ENCODE peak calls at places on chromosomes 7 and 10, in seven cellular contexts. One of them, this sample, is unnamed.

GRCh38 chr7:80530136-80530535 is 18.3 kb upstream of the GNAT3 start:
- DNase-seq in right atrium auricular region: no peak
- DNase-seq in left lung: no peak
- DNase-seq in coronary artery: no peak
- DNase-seq in CD8-positive, alpha-beta T cell: no peak
- DNase-seq in IMR-90: no peak
- DNase-seq in psoas muscle: no peak
- DNase-seq in this sample: no peak

GRCh38 chr10:132946806-132947530 is 4.6 kb upstream of the CFAP46 start:
- DNase-seq in right atrium auricular region: no peak
- DNase-seq in left lung: no peak
- DNase-seq in coronary artery: no peak
- DNase-seq in CD8-positive, alpha-beta T cell: no peak
- DNase-seq in IMR-90: no peak
- DNase-seq in psoas muscle: no peak
- DNase-seq in this sample: no peak

GRCh38 chr7:155380221-155380861 is 77.6 kb upstream of the EN2 start:
- DNase-seq in right atrium auricular region: peak
- DNase-seq in left lung: peak
- DNase-seq in coronary artery: no peak
- DNase-seq in CD8-positive, alpha-beta T cell: peak
- DNase-seq in IMR-90: peak
- DNase-seq in psoas muscle: peak
- DNase-seq in this sample: peak

GRCh38 chr10:105950410-105950809 is 1214.1 kb downstream of the SORCS1 start:
- DNase-seq in right atrium auricular region: no peak
- DNase-seq in left lung: no peak
- DNase-seq in coronary artery: no peak
- DNase-seq in CD8-positive, alpha-beta T cell: no peak
- DNase-seq in IMR-90: peak
- DNase-seq in psoas muscle: peak
- DNase-seq in this sample: peak

GRCh38 chr10:112313911-112314310 is 30.7 kb downstream of the TECTB start:
- DNase-seq in right atrium auricular region: no peak
- DNase-seq in left lung: no peak
- DNase-seq in coronary artery: no peak
- DNase-seq in CD8-positive, alpha-beta T cell: no peak
- DNase-seq in IMR-90: no peak
- DNase-seq in psoas muscle: no peak
- DNase-seq in this sample: no peak

GRCh38 chr7:71604818-71605414 is 473.0 kb downstream of the GALNT17 start:
- DNase-seq in right atrium auricular region: no peak
- DNase-seq in left lung: no peak
- DNase-seq in coronary artery: no peak
- DNase-seq in CD8-positive, alpha-beta T cell: no peak
- DNase-seq in IMR-90: no peak
- DNase-seq in psoas muscle: no peak
- DNase-seq in this sample: no peak

GRCh38 chr7:151623766-151624165 is 104.1 kb upstream of the RHEB start:
- DNase-seq in right atrium auricular region: no peak
- DNase-seq in left lung: no peak
- DNase-seq in coronary artery: no peak
- DNase-seq in CD8-positive, alpha-beta T cell: no peak
- DNase-seq in IMR-90: peak
- DNase-seq in psoas muscle: no peak
- DNase-seq in this sample: peak

GRCh38 chr10:125157473-125157865 is 2.9 kb downstream of the CTBP2 start:
- DNase-seq in right atrium auricular region: no peak
- DNase-seq in left lung: no peak
- DNase-seq in coronary artery: peak
- DNase-seq in CD8-positive, alpha-beta T cell: no peak
- DNase-seq in IMR-90: no peak
- DNase-seq in psoas muscle: no peak
- DNase-seq in this sample: peak

GRCh38 chr7:134458341-134458805 is 527 bp downstream of the AKR1B1 start:
- DNase-seq in right atrium auricular region: no peak
- DNase-seq in left lung: peak
- DNase-seq in coronary artery: peak
- DNase-seq in CD8-positive, alpha-beta T cell: peak
- DNase-seq in IMR-90: peak
- DNase-seq in psoas muscle: peak
- DNase-seq in this sample: peak

GRCh38 chr10:71252195-71252594 is 39.8 kb downstream of the UNC5B start:
- DNase-seq in right atrium auricular region: no peak
- DNase-seq in left lung: no peak
- DNase-seq in coronary artery: no peak
- DNase-seq in CD8-positive, alpha-beta T cell: no peak
- DNase-seq in IMR-90: no peak
- DNase-seq in psoas muscle: no peak
- DNase-seq in this sample: no peak

GRCh38 chr10:71249996-71250395 is 37.6 kb downstream of the UNC5B start:
- DNase-seq in right atrium auricular region: no peak
- DNase-seq in left lung: no peak
- DNase-seq in coronary artery: no peak
- DNase-seq in CD8-positive, alpha-beta T cell: no peak
- DNase-seq in IMR-90: no peak
- DNase-seq in psoas muscle: peak
- DNase-seq in this sample: no peak

GRCh38 chr10:71251319-71251718 is 38.9 kb downstream of the UNC5B start:
- DNase-seq in right atrium auricular region: no peak
- DNase-seq in left lung: no peak
- DNase-seq in coronary artery: no peak
- DNase-seq in CD8-positive, alpha-beta T cell: no peak
- DNase-seq in IMR-90: no peak
- DNase-seq in psoas muscle: no peak
- DNase-seq in this sample: no peak

GRCh38 chr10:71250405-71250804 is 38.0 kb downstream of the UNC5B start:
- DNase-seq in right atrium auricular region: no peak
- DNase-seq in left lung: no peak
- DNase-seq in coronary artery: no peak
- DNase-seq in CD8-positive, alpha-beta T cell: no peak
- DNase-seq in IMR-90: no peak
- DNase-seq in psoas muscle: peak
- DNase-seq in this sample: no peak

DNA sequence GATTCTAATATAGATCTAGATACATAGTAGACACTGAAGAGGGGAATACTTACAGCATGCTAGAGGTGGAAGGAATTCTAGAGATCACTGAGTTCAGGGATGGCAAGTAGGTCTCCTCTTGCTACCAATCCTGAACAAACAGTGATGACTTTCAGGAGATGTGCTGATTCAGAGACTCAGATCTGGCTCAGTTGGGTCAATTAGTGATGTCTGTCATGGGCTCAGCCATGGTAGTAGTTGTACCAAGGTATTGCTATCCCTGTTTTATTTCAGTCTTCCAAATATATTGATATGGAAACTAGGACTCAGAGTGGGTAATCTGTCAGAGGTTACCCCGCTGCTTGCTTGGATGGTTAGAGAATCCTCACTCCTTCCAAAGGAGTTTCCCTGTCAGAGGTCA is 38.5 kb downstream of the UNC5B start:
- DNase-seq in right atrium auricular region: no peak
- DNase-seq in left lung: no peak
- DNase-seq in coronary artery: no peak
- DNase-seq in CD8-positive, alpha-beta T cell: no peak
- DNase-seq in IMR-90: peak
- DNase-seq in psoas muscle: no peak
- DNase-seq in this sample: no peak
- H3K4me3 ChIP-seq in right atrium auricular region: no peak
- H3K4me3 ChIP-seq in left lung: no peak
- H3K4me3 ChIP-seq in coronary artery: no peak
- H3K4me3 ChIP-seq in CD8-positive, alpha-beta T cell: no peak
- H3K4me3 ChIP-seq in IMR-90: no peak
- H3K4me3 ChIP-seq in psoas muscle: no peak
- H3K4me3 ChIP-seq in this sample: no peak

GRCh38 chr10:121873236-121873635 is 54.6 kb downstream of the ATE1 start:
- DNase-seq in right atrium auricular region: no peak
- DNase-seq in left lung: no peak
- DNase-seq in coronary artery: no peak
- DNase-seq in CD8-positive, alpha-beta T cell: no peak
- DNase-seq in IMR-90: peak
- DNase-seq in psoas muscle: no peak
- DNase-seq in this sample: no peak
- TF ChIP-seq CTCF in right atrium auricular region: no peak
- TF ChIP-seq CTCF in left lung: no peak
- TF ChIP-seq CTCF in coronary artery: no peak
- TF ChIP-seq CTCF in CD8-positive, alpha-beta T cell: no peak
- TF ChIP-seq CTCF in IMR-90: no peak
- TF ChIP-seq CTCF in psoas muscle: no peak
- TF ChIP-seq CTCF in this sample: no peak

DNA sequence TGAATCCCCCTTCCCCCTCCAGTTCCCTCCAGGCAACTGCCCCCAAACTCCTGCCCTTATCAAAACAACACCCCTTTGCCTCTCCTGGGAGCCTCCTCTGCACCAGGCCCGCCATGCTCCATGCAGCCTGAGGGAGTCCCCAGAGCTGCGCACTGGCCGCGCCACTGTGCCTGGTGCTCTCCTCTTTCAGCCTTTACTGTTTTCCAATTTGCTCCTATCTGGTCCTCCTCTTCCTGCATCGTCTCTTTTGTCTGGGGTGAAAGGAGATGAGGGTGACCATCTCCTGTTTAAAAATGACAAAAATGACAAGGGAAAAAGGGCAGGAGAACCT is 165.8 kb upstream of the ADCY1 start:
- DNase-seq in right atrium auricular region: no peak
- DNase-seq in left lung: no peak
- DNase-seq in coronary artery: no peak
- DNase-seq in CD8-positive, alpha-beta T cell: no peak
- DNase-seq in IMR-90: no peak
- DNase-seq in psoas muscle: no peak
- DNase-seq in this sample: no peak
- H3K4me3 ChIP-seq in right atrium auricular region: no peak
- H3K4me3 ChIP-seq in left lung: no peak
- H3K4me3 ChIP-seq in coronary artery: no peak
- H3K4me3 ChIP-seq in CD8-positive, alpha-beta T cell: no peak
- H3K4me3 ChIP-seq in IMR-90: no peak
- H3K4me3 ChIP-seq in psoas muscle: no peak
- H3K4me3 ChIP-seq in this sample: no peak

GRCh38 chr7:16432425-16432731 is 11.0 kb upstream of the CRPPA start:
- DNase-seq in right atrium auricular region: no peak
- DNase-seq in left lung: no peak
- DNase-seq in coronary artery: no peak
- DNase-seq in CD8-positive, alpha-beta T cell: no peak
- DNase-seq in IMR-90: no peak
- DNase-seq in psoas muscle: no peak
- DNase-seq in this sample: no peak
- TF ChIP-seq CTCF in right atrium auricular region: no peak
- TF ChIP-seq CTCF in left lung: no peak
- TF ChIP-seq CTCF in coronary artery: no peak
- TF ChIP-seq CTCF in CD8-positive, alpha-beta T cell: peak
- TF ChIP-seq CTCF in IMR-90: no peak
- TF ChIP-seq CTCF in psoas muscle: no peak
- TF ChIP-seq CTCF in this sample: no peak

DNA sequence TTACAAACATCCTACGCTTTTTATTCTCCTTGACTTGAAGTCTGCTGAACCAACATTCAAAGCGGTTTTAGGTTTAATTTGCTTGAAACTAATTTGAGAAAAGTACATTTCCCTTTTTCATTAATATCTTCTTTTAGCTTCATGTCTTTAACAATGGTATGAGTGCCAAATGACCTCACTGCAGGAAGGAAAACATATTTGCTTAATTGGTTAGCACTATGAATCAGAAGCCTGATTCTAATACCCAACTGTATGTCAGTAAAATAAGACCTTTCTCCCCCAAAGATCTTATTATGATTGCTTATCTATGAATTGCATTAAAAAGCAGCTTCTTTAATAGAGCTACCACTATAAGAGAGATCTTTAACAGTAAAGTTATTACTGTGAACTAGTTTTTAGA is 5.9 kb downstream of the COL1A2 start:
- DNase-seq in right atrium auricular region: no peak
- DNase-seq in left lung: no peak
- DNase-seq in coronary artery: no peak
- DNase-seq in CD8-positive, alpha-beta T cell: no peak
- DNase-seq in IMR-90: no peak
- DNase-seq in psoas muscle: no peak
- DNase-seq in this sample: peak
- H3K4me3 ChIP-seq in right atrium auricular region: no peak
- H3K4me3 ChIP-seq in left lung: no peak
- H3K4me3 ChIP-seq in coronary artery: peak
- H3K4me3 ChIP-seq in CD8-positive, alpha-beta T cell: no peak
- H3K4me3 ChIP-seq in IMR-90: peak
- H3K4me3 ChIP-seq in psoas muscle: no peak
- H3K4me3 ChIP-seq in this sample: peak

DNA sequence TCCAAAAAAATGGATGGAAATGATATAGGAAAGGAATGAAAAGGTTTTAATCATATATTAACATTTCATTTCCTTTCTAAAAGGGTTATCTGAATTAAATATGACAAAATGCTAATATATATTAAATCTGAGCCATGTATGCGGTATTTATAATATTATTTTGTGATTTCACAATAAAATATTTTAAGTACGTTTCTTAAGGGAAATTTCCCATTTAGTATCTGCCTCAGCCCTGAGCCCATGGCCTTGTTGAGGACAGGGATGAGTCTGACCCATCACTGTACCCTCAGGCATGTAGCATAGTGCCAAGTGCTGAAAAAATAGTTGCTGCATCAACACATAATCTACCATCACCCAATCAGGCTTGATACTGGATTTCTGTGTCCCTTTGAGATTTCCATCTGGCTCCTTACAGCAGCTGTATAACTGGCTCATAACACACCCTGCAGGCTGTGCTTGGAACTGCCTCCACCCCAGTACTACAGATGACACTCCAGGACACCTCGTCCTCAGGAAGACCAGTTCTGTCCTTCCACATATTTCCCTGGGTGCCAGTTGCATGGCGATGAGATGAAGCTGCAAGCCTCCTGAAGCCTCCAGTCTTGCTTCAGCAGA is 59.4 kb upstream of the ASAH2 start:
- DNase-seq in right atrium auricular region: no peak
- DNase-seq in left lung: no peak
- DNase-seq in coronary artery: no peak
- DNase-seq in CD8-positive, alpha-beta T cell: no peak
- DNase-seq in IMR-90: no peak
- DNase-seq in psoas muscle: no peak
- DNase-seq in this sample: no peak
- TF ChIP-seq CTCF in right atrium auricular region: peak
- TF ChIP-seq CTCF in left lung: no peak
- TF ChIP-seq CTCF in coronary artery: no peak
- TF ChIP-seq CTCF in CD8-positive, alpha-beta T cell: peak
- TF ChIP-seq CTCF in IMR-90: no peak
- TF ChIP-seq CTCF in psoas muscle: no peak
- TF ChIP-seq CTCF in this sample: peak

DNA sequence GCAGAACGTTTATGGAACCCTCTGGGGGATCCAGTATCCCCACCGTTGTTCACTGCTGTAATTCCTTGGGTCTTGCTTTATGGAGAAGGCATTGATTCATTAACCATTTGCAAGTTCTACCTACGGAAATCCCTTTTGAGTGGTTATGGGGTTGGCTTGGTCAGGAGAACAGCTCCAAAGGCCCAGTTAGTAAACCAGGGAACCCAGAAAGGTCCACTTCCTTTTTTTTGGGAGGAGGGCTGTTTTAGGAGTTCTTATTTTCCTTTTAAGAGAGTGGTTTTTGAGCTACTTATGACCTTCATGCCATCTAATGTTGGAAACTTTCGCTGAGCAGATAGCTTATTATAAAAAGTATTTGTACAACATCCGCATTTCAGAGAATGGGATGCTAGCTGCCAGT is 1.3 kb downstream of the POR start:
- DNase-seq in right atrium auricular region: no peak
- DNase-seq in left lung: no peak
- DNase-seq in coronary artery: no peak
- DNase-seq in CD8-positive, alpha-beta T cell: no peak
- DNase-seq in IMR-90: no peak
- DNase-seq in psoas muscle: no peak
- DNase-seq in this sample: no peak
- H3K4me3 ChIP-seq in right atrium auricular region: peak
- H3K4me3 ChIP-seq in left lung: peak
- H3K4me3 ChIP-seq in coronary artery: peak
- H3K4me3 ChIP-seq in CD8-positive, alpha-beta T cell: peak
- H3K4me3 ChIP-seq in IMR-90: peak
- H3K4me3 ChIP-seq in psoas muscle: peak
- H3K4me3 ChIP-seq in this sample: peak